ENCODE peak calls at places on chromosomes 2 and 18, in five cellular contexts. I, W, D, T and V are unnamed samples.

GRCh38 chr2:20614201-20615045 is 36.5 kb downstream of the HS1BP3 start:
- DNase-seq in I (peak; percentile 8), T (no peak), D (peak; percentile 55), W (no peak), V (no peak)

GRCh38 chr18:58781627-58782194 is 83.0 kb upstream of the ZNF532 start:
- DNase-seq in I (peak; percentile 80), W (peak; percentile 51), T (peak; percentile 78), D (no peak), V (peak; percentile 83)

GRCh38 chr2:28360742-28361293 is 31.8 kb upstream of the FOSL2 start:
- DNase-seq in W (no peak), T (no peak), D (no peak), I (no peak), V (no peak)

GRCh38 chr18:74819433-74820059 is 221.9 kb downstream of the ZNF407 start:
- DNase-seq in W (peak; percentile 15), I (no peak), D (no peak), T (peak; percentile 51), V (no peak)

GRCh38 chr2:98086491-98087446 is at the start of gene VWA3B:
- DNase-seq in D (peak; percentile 91), T (no peak), I (peak; percentile 91), W (peak; percentile 75), V (peak; percentile 89)

GRCh38 chr2:34529965-34530364 is 930.9 kb upstream of the FAM98A start:
- DNase-seq in I (no peak), W (no peak), D (no peak), T (no peak), V (no peak)

GRCh38 chr2:23131066-23131575 is 253.9 kb upstream of the KLHL29 start:
- DNase-seq in I (no peak), D (no peak), T (no peak), W (no peak), V (no peak)

GRCh38 chr2:46850742-46851141 is 64.9 kb downstream of the MCFD2 start:
- DNase-seq in I (peak; percentile 45), T (no peak), W (no peak), D (no peak), V (peak; percentile 45)

GRCh38 chr2:13193075-13193474 is 476.3 kb downstream of the TRIB2 start:
- DNase-seq in I (no peak), T (no peak), W (no peak), D (no peak), V (no peak)

GRCh38 chr18:77872166-77872565 is 622.5 kb downstream of the GALR1 start:
- DNase-seq in D (no peak), I (no peak), W (no peak), T (no peak), V (no peak)

GRCh38 chr2:103785432-103785831 is 1023.6 kb downstream of the TMEM182 start:
- DNase-seq in W (no peak), I (no peak), T (no peak), D (no peak), V (no peak)

GRCh38 chr2:227724394-227725039 is at the start of gene SCYGR6:
- DNase-seq in W (no peak), D (no peak), I (no peak), T (no peak), V (no peak)

GRCh38 chr2:86049529-86049928 is 56.2 kb downstream of the POLR1A start:
- DNase-seq in W (no peak), I (no peak), T (no peak), D (no peak), V (no peak)

GRCh38 chr2:224122542-224122941 is 83.5 kb upstream of the SERPINE2 start:
- DNase-seq in D (no peak), T (no peak), I (no peak), W (no peak), V (no peak)

GRCh38 chr2:206562375-206562774 is 79.9 kb upstream of the FAM237A start:
- DNase-seq in I (no peak), D (no peak), W (no peak), T (no peak), V (no peak)

GRCh38 chr2:228615501-228615900 is 434.0 kb upstream of the SPHKAP start:
- DNase-seq in D (no peak), W (no peak), I (no peak), T (no peak), V (no peak)

GRCh38 chr18:2958819-2959298 is 54.1 kb downstream of the LPIN2 start:
- DNase-seq in T (no peak), W (no peak), D (no peak), I (no peak), V (no peak)

GRCh38 chr2:46796843-46797625 is 118.6 kb downstream of the MCFD2 start:
- DNase-seq in D (no peak), W (no peak), T (no peak), I (no peak), V (no peak)

GRCh38 chr2:153043385-153043784 is 325.0 kb downstream of the ARL6IP6 start:
- DNase-seq in D (no peak), W (no peak), T (no peak), I (no peak), V (no peak)

GRCh38 chr2:6309415-6310185 is 556.1 kb downstream of the CMPK2 start:
- DNase-seq in T (no peak), W (no peak), D (no peak), I (no peak), V (no peak)

GRCh38 chr2:204005940-204006721 is 69.6 kb downstream of the ICOS start:
- DNase-seq in W (no peak), D (no peak), I (no peak), T (no peak), V (no peak)

GRCh38 chr2:158025263-158025996 is 76.2 kb upstream of the UPP2 start:
- DNase-seq in D (no peak), W (no peak), I (no peak), T (no peak), V (no peak)

GRCh38 chr2:119142822-119143221 is 15.7 kb downstream of the C1QL2 start:
- DNase-seq in D (no peak), I (no peak), T (no peak), W (no peak), V (no peak)

GRCh38 chr2:28613616-28614501 is 118.0 kb downstream of the PLB1 start:
- DNase-seq in I (no peak), W (no peak), T (peak; percentile 87), D (no peak), V (no peak)

GRCh38 chr18:12032786-12033642 is 51.7 kb downstream of the IMPA2 start:
- DNase-seq in I (no peak), W (no peak), D (no peak), T (no peak), V (no peak)

GRCh38 chr2:125516496-125517109 is 1139.4 kb upstream of the GYPC start:
- DNase-seq in D (no peak), I (no peak), W (no peak), T (no peak), V (peak; percentile 19)

DNA sequence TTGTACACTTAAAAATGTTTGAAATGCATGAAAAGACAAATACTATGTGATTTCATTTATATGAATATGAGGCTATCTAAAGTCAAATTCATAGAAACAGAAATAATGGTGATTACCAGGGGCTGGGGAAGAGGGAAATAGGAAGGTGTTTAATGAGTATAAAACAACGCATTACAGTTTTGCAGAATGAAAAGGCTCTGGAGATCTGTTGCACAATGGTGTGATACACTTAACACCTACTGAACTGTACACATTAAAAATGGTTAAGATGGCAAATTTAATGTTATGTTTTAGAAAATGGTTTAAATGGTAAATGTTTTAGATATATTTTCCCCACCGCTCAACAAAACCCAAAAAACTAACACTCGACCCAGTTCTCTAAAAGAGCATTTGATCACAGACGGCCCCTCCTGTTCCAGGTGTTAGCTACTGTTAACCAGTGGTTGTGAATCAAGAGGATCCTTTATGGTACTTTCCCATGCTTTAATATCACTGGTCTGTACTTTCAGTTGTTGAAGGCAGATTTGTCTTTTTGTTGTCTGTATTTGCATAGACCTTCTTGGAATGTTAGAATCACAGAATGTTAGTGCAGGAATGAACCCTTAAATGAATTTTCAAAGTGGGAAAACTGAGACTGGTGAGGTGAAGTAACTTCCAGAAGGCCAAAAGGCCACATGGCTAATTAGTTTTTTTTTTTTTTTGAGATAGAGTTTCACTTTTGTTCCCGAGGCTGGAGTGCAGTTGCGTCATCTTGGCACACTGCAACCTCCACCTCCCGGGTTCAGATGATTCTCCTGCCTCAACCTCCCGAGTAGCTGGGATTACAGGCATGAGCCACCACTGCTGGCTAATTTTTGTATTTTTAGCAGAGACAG is 10.2 kb downstream of the RAB10 start:
- DNase-seq in T (peak; percentile 33), W (no peak), I (peak; percentile 53), D (no peak), V (peak; percentile 48)
- H3K4me1 ChIP-seq in T (peaks cover 20% of the 10 kb centered on the region), W (peaks cover 71% of the 10 kb centered on the region), I (peaks cover 32% of the 10 kb centered on the region), D (peaks cover 36% of the 10 kb centered on the region), V (peaks cover 11% of the 10 kb centered on the region)

GRCh38 chr2:150469706-150470105 is 17.8 kb downstream of the RND3 start:
- DNase-seq in T (no peak), D (no peak), I (no peak), W (no peak), V (no peak)

GRCh38 chr2:150468350-150468960 is 19.0 kb downstream of the RND3 start:
- DNase-seq in D (no peak), T (no peak), I (no peak), W (no peak), V (no peak)

GRCh38 chr2:150472122-150472899 is 15.2 kb downstream of the RND3 start:
- DNase-seq in W (no peak), D (peak; percentile 71), I (peak; percentile 71), T (no peak), V (peak; percentile 79)

GRCh38 chr2:150467641-150467963 is 19.9 kb downstream of the RND3 start:
- DNase-seq in W (no peak), I (no peak), D (no peak), T (no peak), V (no peak)

GRCh38 chr2:150470435-150470834 is 17.0 kb downstream of the RND3 start:
- DNase-seq in W (no peak), I (no peak), D (no peak), T (no peak), V (no peak)
- H3K4me1 ChIP-seq in W (peaks cover 98% of the 10 kb centered on the region), I (peaks cover 30% of the 10 kb centered on the region), D (peaks cover 26% of the 10 kb centered on the region), T (peaks cover 3% of the 10 kb centered on the region), V (peaks cover 3% of the 10 kb centered on the region)

GRCh38 chr2:189147989-189148388 is 31.6 kb downstream of the COL5A2 start:
- DNase-seq in I (no peak), W (no peak), T (no peak), D (no peak), V (no peak)

GRCh38 chr2:189152476-189152875 is 27.1 kb downstream of the COL5A2 start:
- DNase-seq in I (no peak), D (no peak), W (no peak), T (no peak), V (no peak)

GRCh38 chr2:189151897-189152296 is 27.7 kb downstream of the COL5A2 start:
- DNase-seq in D (no peak), W (no peak), I (no peak), T (no peak), V (no peak)

GRCh38 chr2:189147361-189147760 is 32.2 kb downstream of the COL5A2 start:
- DNase-seq in T (no peak), I (no peak), W (no peak), D (no peak), V (no peak)

DNA sequence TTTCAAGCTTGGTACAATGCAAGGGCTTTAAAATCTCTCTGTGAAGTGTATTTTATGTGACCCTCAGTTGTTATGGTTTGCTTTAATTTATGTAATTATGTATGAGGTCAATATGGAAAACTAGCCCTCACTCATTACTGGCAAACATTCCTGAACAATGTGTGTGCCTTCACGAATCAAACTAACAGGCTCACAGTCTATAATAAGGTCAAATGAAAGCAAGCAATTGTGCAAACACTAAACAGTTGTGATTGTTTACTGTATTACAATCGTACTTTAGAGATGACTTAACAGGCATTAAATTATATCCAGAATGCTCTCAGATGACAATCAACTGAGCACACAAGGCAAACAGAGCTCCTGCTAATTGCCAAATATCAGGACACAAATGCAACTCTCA is 29.6 kb downstream of the COL5A2 start:
- DNase-seq in T (peak; percentile 9), D (no peak), W (no peak), I (no peak), V (no peak)
- H3K4me1 ChIP-seq in T (peaks cover 3% of the 10 kb centered on the region), D (no peaks in the 10 kb centered on the region), W (peaks cover 49% of the 10 kb centered on the region), I (no peaks in the 10 kb centered on the region), V (no peaks in the 10 kb centered on the region)

GRCh38 chr2:134323777-134324176 is 69.9 kb downstream of the MGAT5 start:
- DNase-seq in W (no peak), I (no peak), T (no peak), D (no peak), V (no peak)
- H3K4me1 ChIP-seq in W (no peaks in the 10 kb centered on the region), I (no peaks in the 10 kb centered on the region), T (peaks cover 43% of the 10 kb centered on the region), D (no peaks in the 10 kb centered on the region), V (no peaks in the 10 kb centered on the region)